ENCODE peak calls at places on chromosome 3, in five cellular contexts. X, H, V, N and B are unnamed samples.

GRCh38 chr3:48783304-48783703 is 64.4 kb downstream of the PRKAR2A start:
- DNase-seq in H (no peak), V (no peak), N (no peak), X (no peak), B (no peak)

GRCh38 chr3:169822091-169822490 is 9.4 kb upstream of the LRRC34 start:
- DNase-seq in H (no peak), X (no peak), V (no peak), N (no peak), B (no peak)

GRCh38 chr3:154540950-154541604 is 111.1 kb upstream of the GPR149 start:
- DNase-seq in X (no peak), H (no peak), V (no peak), N (no peak), B (no peak)

GRCh38 chr3:101780661-101781060 is 1.6 kb downstream of the NXPE3 start:
- DNase-seq in V (peak; percentile 11), X (no peak), N (no peak), H (no peak), B (peak; percentile 20)

GRCh38 chr3:185272051-185272450 is 18.2 kb upstream of the EHHADH start:
- DNase-seq in X (no peak), N (no peak), H (no peak), V (no peak), B (no peak)

GRCh38 chr3:99686955-99687612 is 48.7 kb downstream of the COL8A1 start:
- DNase-seq in X (no peak), H (peak; percentile 74), V (no peak), N (no peak), B (peak; percentile 48)

GRCh38 chr3:14253022-14253761 is 74.6 kb downstream of the LSM3 start:
- DNase-seq in X (no peak), H (no peak), V (no peak), N (no peak), B (no peak)

GRCh38 chr3:120688121-120688520 is 6.1 kb upstream of the HGD start:
- DNase-seq in X (no peak), H (peak; percentile 63), N (peak; percentile 28), V (no peak), B (no peak)

GRCh38 chr3:37862219-37862711 is 585 bp downstream of the CTDSPL start:
- DNase-seq in H (no peak), X (no peak), N (no peak), V (no peak), B (no peak)

GRCh38 chr3:175606650-175607318 is 747.6 kb downstream of the NAALADL2 start:
- DNase-seq in H (no peak), V (no peak), N (no peak), X (no peak), B (no peak)

GRCh38 chr3:184700759-184701158 is 11.1 kb downstream of the MAGEF1 start:
- DNase-seq in X (no peak), N (no peak), H (no peak), V (no peak), B (no peak)

GRCh38 chr3:162525052-162525451 is 1028.4 kb downstream of the OTOL1 start:
- DNase-seq in V (no peak), H (no peak), X (no peak), N (no peak), B (no peak)

GRCh38 chr3:141274411-141275031 is 42.9 kb downstream of the PXYLP1 start:
- DNase-seq in V (no peak), H (no peak), X (no peak), N (no peak), B (no peak)

GRCh38 chr3:194395201-194395600 is 3.9 kb downstream of the GP5 start:
- DNase-seq in X (no peak), N (no peak), V (no peak), H (no peak), B (no peak)

GRCh38 chr3:129890125-129890524 is 3.4 kb downstream of the TMCC1 start:
- DNase-seq in H (peak; percentile 65), X (no peak), V (peak; percentile 83), N (peak; percentile 8), B (peak; percentile 81)

GRCh38 chr3:115537669-115538068 is 85.6 kb upstream of the GAP43 start:
- DNase-seq in H (no peak), V (no peak), N (no peak), X (no peak), B (no peak)

GRCh38 chr3:120093923-120094775 is at the start of gene GSK3B:
- DNase-seq in X (peak; percentile 99), V (peak; percentile 98), H (peak; percentile 90), N (peak; percentile 99), B (peak; percentile 92)

GRCh38 chr3:137768361-137769320 is 4.5 kb downstream of the SOX14 start:
- DNase-seq in N (no peak), X (no peak), H (no peak), V (no peak), B (no peak)